ENCODE peak calls at places on chromosome 11, in nine cellular contexts. One of them, this sample, is unnamed.
A peak's percentile ranks its signal among the peaks of the same experiment; 100 is the strongest.

GRCh38 chr11:129846508-129847335 is 31.1 kb downstream of the TMEM45B start:
- DNase-seq in pons: no peak
- DNase-seq in fibroblast of pulmonary artery: peak; percentile 86
- DNase-seq in ecto neural progenitor cell: no peak
- DNase-seq in RWPE1: peak; percentile 67
- DNase-seq in activated CD4-positive, alpha-beta T cell treated with anti-CD3 and anti-CD28 coated beads for 48 hours: peak; percentile 15
- DNase-seq in mucosa of descending colon: peak; percentile 38
- DNase-seq in stimulated activated naive CD4-positive, alpha-beta T cell: no peak
- DNase-seq in NCI-H1092 treated with DMSO at 0.1 percent for 48 hours: no peak
- DNase-seq in this sample: peak; percentile 99

GRCh38 chr11:131240421-131240820 is 130.0 kb upstream of the NTM start:
- DNase-seq in pons: no peak
- DNase-seq in fibroblast of pulmonary artery: no peak
- DNase-seq in ecto neural progenitor cell: no peak
- DNase-seq in RWPE1: no peak
- DNase-seq in activated CD4-positive, alpha-beta T cell treated with anti-CD3 and anti-CD28 coated beads for 48 hours: no peak
- DNase-seq in mucosa of descending colon: no peak
- DNase-seq in stimulated activated naive CD4-positive, alpha-beta T cell: no peak
- DNase-seq in NCI-H1092 treated with DMSO at 0.1 percent for 48 hours: no peak
- DNase-seq in this sample: peak; percentile 12

GRCh38 chr11:64849600-64850356 is 5.3 kb upstream of the CDC42BPG start:
- DNase-seq in pons: no peak
- DNase-seq in fibroblast of pulmonary artery: peak; percentile 51
- DNase-seq in ecto neural progenitor cell: no peak
- DNase-seq in RWPE1: no peak
- DNase-seq in activated CD4-positive, alpha-beta T cell treated with anti-CD3 and anti-CD28 coated beads for 48 hours: no peak
- DNase-seq in mucosa of descending colon: no peak
- DNase-seq in stimulated activated naive CD4-positive, alpha-beta T cell: no peak
- DNase-seq in NCI-H1092 treated with DMSO at 0.1 percent for 48 hours: no peak
- DNase-seq in this sample: no peak

GRCh38 chr11:19116971-19117759 is at the start of gene ZDHHC13:
- DNase-seq in pons: peak; percentile 89
- DNase-seq in fibroblast of pulmonary artery: peak; percentile 86
- DNase-seq in ecto neural progenitor cell: peak; percentile 96
- DNase-seq in RWPE1: peak; percentile 98
- DNase-seq in activated CD4-positive, alpha-beta T cell treated with anti-CD3 and anti-CD28 coated beads for 48 hours: peak; percentile 98
- DNase-seq in mucosa of descending colon: peak; percentile 98
- DNase-seq in stimulated activated naive CD4-positive, alpha-beta T cell: peak; percentile 82
- DNase-seq in NCI-H1092 treated with DMSO at 0.1 percent for 48 hours: peak; percentile 90
- DNase-seq in this sample: peak; percentile 79

GRCh38 chr11:119432484-119433368 is 9.8 kb upstream of the THY1 start:
- DNase-seq in pons: no peak
- DNase-seq in fibroblast of pulmonary artery: peak; percentile 58
- DNase-seq in ecto neural progenitor cell: no peak
- DNase-seq in RWPE1: peak; percentile 62
- DNase-seq in activated CD4-positive, alpha-beta T cell treated with anti-CD3 and anti-CD28 coated beads for 48 hours: no peak
- DNase-seq in mucosa of descending colon: no peak
- DNase-seq in stimulated activated naive CD4-positive, alpha-beta T cell: no peak
- DNase-seq in NCI-H1092 treated with DMSO at 0.1 percent for 48 hours: no peak
- DNase-seq in this sample: peak; percentile 90

GRCh38 chr11:4713241-4713640 is 8.7 kb downstream of the MMP26 start:
- DNase-seq in pons: no peak
- DNase-seq in fibroblast of pulmonary artery: no peak
- DNase-seq in ecto neural progenitor cell: no peak
- DNase-seq in RWPE1: no peak
- DNase-seq in activated CD4-positive, alpha-beta T cell treated with anti-CD3 and anti-CD28 coated beads for 48 hours: no peak
- DNase-seq in mucosa of descending colon: no peak
- DNase-seq in stimulated activated naive CD4-positive, alpha-beta T cell: no peak
- DNase-seq in NCI-H1092 treated with DMSO at 0.1 percent for 48 hours: no peak
- DNase-seq in this sample: no peak

GRCh38 chr11:123228489-123229163 is 33.6 kb upstream of the CLMP start:
- DNase-seq in pons: no peak
- DNase-seq in fibroblast of pulmonary artery: no peak
- DNase-seq in ecto neural progenitor cell: no peak
- DNase-seq in RWPE1: no peak
- DNase-seq in activated CD4-positive, alpha-beta T cell treated with anti-CD3 and anti-CD28 coated beads for 48 hours: no peak
- DNase-seq in mucosa of descending colon: no peak
- DNase-seq in stimulated activated naive CD4-positive, alpha-beta T cell: no peak
- DNase-seq in NCI-H1092 treated with DMSO at 0.1 percent for 48 hours: no peak
- DNase-seq in this sample: no peak

GRCh38 chr11:14969922-14970323 is 2.2 kb downstream of the CALCA start:
- DNase-seq in pons: no peak
- DNase-seq in fibroblast of pulmonary artery: peak; percentile 26
- DNase-seq in ecto neural progenitor cell: peak; percentile 90
- DNase-seq in RWPE1: no peak
- DNase-seq in activated CD4-positive, alpha-beta T cell treated with anti-CD3 and anti-CD28 coated beads for 48 hours: peak; percentile 87
- DNase-seq in mucosa of descending colon: peak; percentile 62
- DNase-seq in stimulated activated naive CD4-positive, alpha-beta T cell: no peak
- DNase-seq in NCI-H1092 treated with DMSO at 0.1 percent for 48 hours: peak; percentile 19
- DNase-seq in this sample: no peak

GRCh38 chr11:117933930-117934329 is 4.7 kb upstream of the TMPRSS13 start:
- DNase-seq in pons: no peak
- DNase-seq in fibroblast of pulmonary artery: no peak
- DNase-seq in ecto neural progenitor cell: no peak
- DNase-seq in RWPE1: no peak
- DNase-seq in activated CD4-positive, alpha-beta T cell treated with anti-CD3 and anti-CD28 coated beads for 48 hours: no peak
- DNase-seq in mucosa of descending colon: no peak
- DNase-seq in stimulated activated naive CD4-positive, alpha-beta T cell: no peak
- DNase-seq in NCI-H1092 treated with DMSO at 0.1 percent for 48 hours: no peak
- DNase-seq in this sample: no peak

GRCh38 chr11:103671143-103671651 is 365.2 kb upstream of the DDI1 start:
- DNase-seq in pons: no peak
- DNase-seq in fibroblast of pulmonary artery: no peak
- DNase-seq in ecto neural progenitor cell: no peak
- DNase-seq in RWPE1: no peak
- DNase-seq in activated CD4-positive, alpha-beta T cell treated with anti-CD3 and anti-CD28 coated beads for 48 hours: no peak
- DNase-seq in mucosa of descending colon: no peak
- DNase-seq in stimulated activated naive CD4-positive, alpha-beta T cell: no peak
- DNase-seq in NCI-H1092 treated with DMSO at 0.1 percent for 48 hours: no peak
- DNase-seq in this sample: no peak

GRCh38 chr11:85725510-85726258 is 39.7 kb upstream of the CCDC89 start:
- DNase-seq in pons: no peak
- DNase-seq in fibroblast of pulmonary artery: peak; percentile 89
- DNase-seq in ecto neural progenitor cell: no peak
- DNase-seq in RWPE1: peak; percentile 59
- DNase-seq in activated CD4-positive, alpha-beta T cell treated with anti-CD3 and anti-CD28 coated beads for 48 hours: no peak
- DNase-seq in mucosa of descending colon: no peak
- DNase-seq in stimulated activated naive CD4-positive, alpha-beta T cell: no peak
- DNase-seq in NCI-H1092 treated with DMSO at 0.1 percent for 48 hours: no peak
- DNase-seq in this sample: peak; percentile 96

GRCh38 chr11:8597182-8597581 is 3.2 kb upstream of the STK33 start:
- DNase-seq in pons: no peak
- DNase-seq in fibroblast of pulmonary artery: peak; percentile 96
- DNase-seq in ecto neural progenitor cell: no peak
- DNase-seq in RWPE1: no peak
- DNase-seq in activated CD4-positive, alpha-beta T cell treated with anti-CD3 and anti-CD28 coated beads for 48 hours: no peak
- DNase-seq in mucosa of descending colon: no peak
- DNase-seq in stimulated activated naive CD4-positive, alpha-beta T cell: no peak
- DNase-seq in NCI-H1092 treated with DMSO at 0.1 percent for 48 hours: no peak
- DNase-seq in this sample: peak; percentile 78

GRCh38 chr11:101912823-101913284 is 2.0 kb upstream of the CEP126 start:
- DNase-seq in pons: no peak
- DNase-seq in fibroblast of pulmonary artery: peak; percentile 82
- DNase-seq in ecto neural progenitor cell: no peak
- DNase-seq in RWPE1: no peak
- DNase-seq in activated CD4-positive, alpha-beta T cell treated with anti-CD3 and anti-CD28 coated beads for 48 hours: no peak
- DNase-seq in mucosa of descending colon: peak; percentile 27
- DNase-seq in stimulated activated naive CD4-positive, alpha-beta T cell: no peak
- DNase-seq in NCI-H1092 treated with DMSO at 0.1 percent for 48 hours: no peak
- DNase-seq in this sample: peak; percentile 29

GRCh38 chr11:79201637-79202347 is 239.0 kb downstream of the TENM4 start:
- DNase-seq in pons: no peak
- DNase-seq in fibroblast of pulmonary artery: no peak
- DNase-seq in ecto neural progenitor cell: no peak
- DNase-seq in RWPE1: no peak
- DNase-seq in activated CD4-positive, alpha-beta T cell treated with anti-CD3 and anti-CD28 coated beads for 48 hours: peak; percentile 2
- DNase-seq in mucosa of descending colon: no peak
- DNase-seq in stimulated activated naive CD4-positive, alpha-beta T cell: no peak
- DNase-seq in NCI-H1092 treated with DMSO at 0.1 percent for 48 hours: no peak
- DNase-seq in this sample: no peak

GRCh38 chr11:14045417-14045816 is 82.9 kb downstream of the SPON1 start:
- DNase-seq in pons: no peak
- DNase-seq in fibroblast of pulmonary artery: no peak
- DNase-seq in ecto neural progenitor cell: no peak
- DNase-seq in RWPE1: no peak
- DNase-seq in activated CD4-positive, alpha-beta T cell treated with anti-CD3 and anti-CD28 coated beads for 48 hours: no peak
- DNase-seq in mucosa of descending colon: no peak
- DNase-seq in stimulated activated naive CD4-positive, alpha-beta T cell: no peak
- DNase-seq in NCI-H1092 treated with DMSO at 0.1 percent for 48 hours: no peak
- DNase-seq in this sample: no peak

GRCh38 chr11:69635804-69636511 is 5.0 kb upstream of the CCND1 start:
- DNase-seq in pons: no peak
- DNase-seq in fibroblast of pulmonary artery: no peak
- DNase-seq in ecto neural progenitor cell: no peak
- DNase-seq in RWPE1: no peak
- DNase-seq in activated CD4-positive, alpha-beta T cell treated with anti-CD3 and anti-CD28 coated beads for 48 hours: no peak
- DNase-seq in mucosa of descending colon: no peak
- DNase-seq in stimulated activated naive CD4-positive, alpha-beta T cell: no peak
- DNase-seq in NCI-H1092 treated with DMSO at 0.1 percent for 48 hours: no peak
- DNase-seq in this sample: no peak

GRCh38 chr11:78391424-78391823 is 26.2 kb downstream of the GAB2 start:
- DNase-seq in pons: no peak
- DNase-seq in fibroblast of pulmonary artery: no peak
- DNase-seq in ecto neural progenitor cell: no peak
- DNase-seq in RWPE1: no peak
- DNase-seq in activated CD4-positive, alpha-beta T cell treated with anti-CD3 and anti-CD28 coated beads for 48 hours: no peak
- DNase-seq in mucosa of descending colon: no peak
- DNase-seq in stimulated activated naive CD4-positive, alpha-beta T cell: no peak
- DNase-seq in NCI-H1092 treated with DMSO at 0.1 percent for 48 hours: no peak
- DNase-seq in this sample: no peak

GRCh38 chr11:27255447-27255828 is 107.6 kb downstream of the CCDC34 start:
- DNase-seq in pons: no peak
- DNase-seq in fibroblast of pulmonary artery: peak; percentile 52
- DNase-seq in ecto neural progenitor cell: no peak
- DNase-seq in RWPE1: no peak
- DNase-seq in activated CD4-positive, alpha-beta T cell treated with anti-CD3 and anti-CD28 coated beads for 48 hours: no peak
- DNase-seq in mucosa of descending colon: no peak
- DNase-seq in stimulated activated naive CD4-positive, alpha-beta T cell: no peak
- DNase-seq in NCI-H1092 treated with DMSO at 0.1 percent for 48 hours: no peak
- DNase-seq in this sample: peak; percentile 98

GRCh38 chr11:97622795-97623194 is 1233.0 kb downstream of the JRKL start:
- DNase-seq in pons: no peak
- DNase-seq in fibroblast of pulmonary artery: peak; percentile 55
- DNase-seq in ecto neural progenitor cell: no peak
- DNase-seq in RWPE1: no peak
- DNase-seq in activated CD4-positive, alpha-beta T cell treated with anti-CD3 and anti-CD28 coated beads for 48 hours: no peak
- DNase-seq in mucosa of descending colon: no peak
- DNase-seq in stimulated activated naive CD4-positive, alpha-beta T cell: no peak
- DNase-seq in NCI-H1092 treated with DMSO at 0.1 percent for 48 hours: no peak
- DNase-seq in this sample: peak; percentile 2

GRCh38 chr11:69920500-69921428 is 101.5 kb upstream of the FGF3 start:
- DNase-seq in pons: no peak
- DNase-seq in fibroblast of pulmonary artery: no peak
- DNase-seq in ecto neural progenitor cell: peak; percentile 42
- DNase-seq in RWPE1: no peak
- DNase-seq in activated CD4-positive, alpha-beta T cell treated with anti-CD3 and anti-CD28 coated beads for 48 hours: no peak
- DNase-seq in mucosa of descending colon: no peak
- DNase-seq in stimulated activated naive CD4-positive, alpha-beta T cell: no peak
- DNase-seq in NCI-H1092 treated with DMSO at 0.1 percent for 48 hours: no peak
- DNase-seq in this sample: no peak

GRCh38 chr11:22666700-22667439 is 459 bp downstream of the GAS2 start:
- DNase-seq in pons: peak; percentile 34
- DNase-seq in fibroblast of pulmonary artery: peak; percentile 24
- DNase-seq in ecto neural progenitor cell: peak; percentile 79
- DNase-seq in RWPE1: no peak
- DNase-seq in activated CD4-positive, alpha-beta T cell treated with anti-CD3 and anti-CD28 coated beads for 48 hours: peak; percentile 36
- DNase-seq in mucosa of descending colon: peak; percentile 19
- DNase-seq in stimulated activated naive CD4-positive, alpha-beta T cell: no peak
- DNase-seq in NCI-H1092 treated with DMSO at 0.1 percent for 48 hours: peak; percentile 69
- DNase-seq in this sample: peak; percentile 10

GRCh38 chr11:5246772-5247478 is 2.7 kb downstream of the HBG1 start:
- DNase-seq in pons: no peak
- DNase-seq in fibroblast of pulmonary artery: no peak
- DNase-seq in ecto neural progenitor cell: no peak
- DNase-seq in RWPE1: no peak
- DNase-seq in activated CD4-positive, alpha-beta T cell treated with anti-CD3 and anti-CD28 coated beads for 48 hours: no peak
- DNase-seq in mucosa of descending colon: no peak
- DNase-seq in stimulated activated naive CD4-positive, alpha-beta T cell: no peak
- DNase-seq in NCI-H1092 treated with DMSO at 0.1 percent for 48 hours: no peak
- DNase-seq in this sample: no peak

GRCh38 chr11:112029460-112029859 is 4.3 kb downstream of the DLAT start:
- DNase-seq in pons: no peak
- DNase-seq in fibroblast of pulmonary artery: no peak
- DNase-seq in ecto neural progenitor cell: no peak
- DNase-seq in RWPE1: no peak
- DNase-seq in activated CD4-positive, alpha-beta T cell treated with anti-CD3 and anti-CD28 coated beads for 48 hours: no peak
- DNase-seq in mucosa of descending colon: no peak
- DNase-seq in stimulated activated naive CD4-positive, alpha-beta T cell: no peak
- DNase-seq in NCI-H1092 treated with DMSO at 0.1 percent for 48 hours: no peak
- DNase-seq in this sample: no peak

GRCh38 chr11:6473481-6474422 is at the start of gene TRIM3:
- DNase-seq in pons: peak; percentile 89
- DNase-seq in fibroblast of pulmonary artery: peak; percentile 86
- DNase-seq in ecto neural progenitor cell: peak; percentile 96
- DNase-seq in RWPE1: peak; percentile 97
- DNase-seq in activated CD4-positive, alpha-beta T cell treated with anti-CD3 and anti-CD28 coated beads for 48 hours: peak; percentile 54
- DNase-seq in mucosa of descending colon: peak; percentile 98
- DNase-seq in stimulated activated naive CD4-positive, alpha-beta T cell: peak; percentile 73
- DNase-seq in NCI-H1092 treated with DMSO at 0.1 percent for 48 hours: peak; percentile 76
- DNase-seq in this sample: peak; percentile 72

GRCh38 chr11:30821438-30821965 is 235.3 kb upstream of the MPPED2 start:
- DNase-seq in pons: no peak
- DNase-seq in fibroblast of pulmonary artery: no peak
- DNase-seq in ecto neural progenitor cell: no peak
- DNase-seq in RWPE1: no peak
- DNase-seq in activated CD4-positive, alpha-beta T cell treated with anti-CD3 and anti-CD28 coated beads for 48 hours: no peak
- DNase-seq in mucosa of descending colon: no peak
- DNase-seq in stimulated activated naive CD4-positive, alpha-beta T cell: no peak
- DNase-seq in NCI-H1092 treated with DMSO at 0.1 percent for 48 hours: no peak
- DNase-seq in this sample: no peak

GRCh38 chr11:79249341-79249993 is 191.4 kb downstream of the TENM4 start:
- DNase-seq in pons: no peak
- DNase-seq in fibroblast of pulmonary artery: peak; percentile 46
- DNase-seq in ecto neural progenitor cell: no peak
- DNase-seq in RWPE1: no peak
- DNase-seq in activated CD4-positive, alpha-beta T cell treated with anti-CD3 and anti-CD28 coated beads for 48 hours: no peak
- DNase-seq in mucosa of descending colon: no peak
- DNase-seq in stimulated activated naive CD4-positive, alpha-beta T cell: no peak
- DNase-seq in NCI-H1092 treated with DMSO at 0.1 percent for 48 hours: no peak
- DNase-seq in this sample: peak; percentile 57

GRCh38 chr11:112082729-112083128 is 3.8 kb downstream of the TIMM8B start:
- DNase-seq in pons: no peak
- DNase-seq in fibroblast of pulmonary artery: peak; percentile 18
- DNase-seq in ecto neural progenitor cell: no peak
- DNase-seq in RWPE1: no peak
- DNase-seq in activated CD4-positive, alpha-beta T cell treated with anti-CD3 and anti-CD28 coated beads for 48 hours: peak; percentile 57
- DNase-seq in mucosa of descending colon: no peak
- DNase-seq in stimulated activated naive CD4-positive, alpha-beta T cell: no peak
- DNase-seq in NCI-H1092 treated with DMSO at 0.1 percent for 48 hours: no peak
- DNase-seq in this sample: peak; percentile 53

GRCh38 chr11:93820085-93820710 is 30.2 kb downstream of the VSTM5 start:
- DNase-seq in pons: no peak
- DNase-seq in fibroblast of pulmonary artery: no peak
- DNase-seq in ecto neural progenitor cell: no peak
- DNase-seq in RWPE1: no peak
- DNase-seq in activated CD4-positive, alpha-beta T cell treated with anti-CD3 and anti-CD28 coated beads for 48 hours: no peak
- DNase-seq in mucosa of descending colon: no peak
- DNase-seq in stimulated activated naive CD4-positive, alpha-beta T cell: no peak
- DNase-seq in NCI-H1092 treated with DMSO at 0.1 percent for 48 hours: no peak
- DNase-seq in this sample: no peak

This sample was measured in astrocyte.